ENCODE peak calls at places on chromosomes 2 and 18, in seven cellular contexts. One of them, this sample, is unnamed.

GRCh38 chr2:209933499-209934458 is 68.7 kb upstream of the RPE start:
- DNase-seq in cardiac muscle cell: no peak
- DNase-seq in pancreas: no peak
- DNase-seq in IMR-90: peak; percentile 75
- DNase-seq in tibial artery: no peak
- DNase-seq in CD8-positive, alpha-beta T cell: no peak
- DNase-seq in psoas muscle: no peak
- DNase-seq in this sample: no peak

GRCh38 chr2:42804338-42804737 is 12.0 kb upstream of the HAAO start:
- DNase-seq in cardiac muscle cell: no peak
- DNase-seq in CD8-positive, alpha-beta T cell: no peak
- DNase-seq in IMR-90: peak; percentile 65
- DNase-seq in pancreas: no peak
- DNase-seq in tibial artery: no peak
- DNase-seq in psoas muscle: no peak
- DNase-seq in this sample: no peak

GRCh38 chr2:128413718-128414341 is 95.2 kb upstream of the HS6ST1 start:
- DNase-seq in tibial artery: no peak
- DNase-seq in cardiac muscle cell: no peak
- DNase-seq in pancreas: no peak
- DNase-seq in CD8-positive, alpha-beta T cell: peak; percentile 32
- DNase-seq in IMR-90: no peak
- DNase-seq in psoas muscle: no peak
- DNase-seq in this sample: no peak

GRCh38 chr2:68110102-68110501 is 47.3 kb upstream of the C1D start:
- DNase-seq in tibial artery: no peak
- DNase-seq in pancreas: no peak
- DNase-seq in IMR-90: no peak
- DNase-seq in CD8-positive, alpha-beta T cell: no peak
- DNase-seq in cardiac muscle cell: no peak
- DNase-seq in psoas muscle: no peak
- DNase-seq in this sample: no peak

GRCh38 chr18:62446511-62446910 is 76.3 kb upstream of the ZCCHC2 start:
- DNase-seq in psoas muscle: no peak
- DNase-seq in IMR-90: no peak
- DNase-seq in tibial artery: no peak
- DNase-seq in pancreas: no peak
- DNase-seq in CD8-positive, alpha-beta T cell: no peak
- DNase-seq in cardiac muscle cell: no peak
- DNase-seq in this sample: no peak

GRCh38 chr2:124325667-124326425 is 300.8 kb downstream of the CNTNAP5 start:
- DNase-seq in psoas muscle: no peak
- DNase-seq in tibial artery: no peak
- DNase-seq in cardiac muscle cell: peak; percentile 11
- DNase-seq in pancreas: no peak
- DNase-seq in IMR-90: no peak
- DNase-seq in CD8-positive, alpha-beta T cell: no peak
- DNase-seq in this sample: no peak

GRCh38 chr18:45654677-45655076 is 39.4 kb downstream of the SLC14A2 start:
- DNase-seq in psoas muscle: no peak
- DNase-seq in pancreas: no peak
- DNase-seq in IMR-90: no peak
- DNase-seq in CD8-positive, alpha-beta T cell: peak; percentile 9
- DNase-seq in cardiac muscle cell: no peak
- DNase-seq in tibial artery: no peak
- DNase-seq in this sample: no peak

GRCh38 chr2:133424876-133425275 is 143.4 kb downstream of the NCKAP5 start:
- DNase-seq in cardiac muscle cell: no peak
- DNase-seq in CD8-positive, alpha-beta T cell: no peak
- DNase-seq in tibial artery: no peak
- DNase-seq in pancreas: no peak
- DNase-seq in IMR-90: peak; percentile 62
- DNase-seq in psoas muscle: no peak
- DNase-seq in this sample: no peak

GRCh38 chr2:234974501-234975385 is 22.9 kb downstream of the SH3BP4 start:
- DNase-seq in pancreas: peak; percentile 69
- DNase-seq in tibial artery: no peak
- DNase-seq in CD8-positive, alpha-beta T cell: no peak
- DNase-seq in psoas muscle: no peak
- DNase-seq in IMR-90: peak; percentile 74
- DNase-seq in cardiac muscle cell: peak; percentile 55
- DNase-seq in this sample: no peak

GRCh38 chr18:7809455-7809854 is 242.3 kb downstream of the PTPRM start:
- DNase-seq in cardiac muscle cell: no peak
- DNase-seq in tibial artery: no peak
- DNase-seq in pancreas: no peak
- DNase-seq in psoas muscle: no peak
- DNase-seq in IMR-90: no peak
- DNase-seq in CD8-positive, alpha-beta T cell: no peak
- DNase-seq in this sample: no peak

GRCh38 chr2:212147921-212148513 is 390.6 kb downstream of the ERBB4 start:
- DNase-seq in pancreas: no peak
- DNase-seq in CD8-positive, alpha-beta T cell: no peak
- DNase-seq in IMR-90: peak; percentile 1
- DNase-seq in psoas muscle: no peak
- DNase-seq in cardiac muscle cell: peak; percentile 19
- DNase-seq in tibial artery: no peak
- DNase-seq in this sample: no peak

GRCh38 chr2:36352024-36352398 is 3.6 kb upstream of the CRIM1 start:
- DNase-seq in pancreas: no peak
- DNase-seq in CD8-positive, alpha-beta T cell: no peak
- DNase-seq in cardiac muscle cell: peak; percentile 57
- DNase-seq in psoas muscle: no peak
- DNase-seq in tibial artery: no peak
- DNase-seq in IMR-90: peak; percentile 64
- DNase-seq in this sample: peak; percentile 22

GRCh38 chr2:219637842-219638185 is 10.4 kb downstream of the SLC4A3 start:
- DNase-seq in psoas muscle: no peak
- DNase-seq in CD8-positive, alpha-beta T cell: peak; percentile 42
- DNase-seq in pancreas: no peak
- DNase-seq in IMR-90: no peak
- DNase-seq in cardiac muscle cell: no peak
- DNase-seq in tibial artery: peak; percentile 13
- DNase-seq in this sample: no peak

GRCh38 chr2:120559401-120559800 is 176.3 kb upstream of the GLI2 start:
- DNase-seq in CD8-positive, alpha-beta T cell: no peak
- DNase-seq in IMR-90: peak; percentile 100
- DNase-seq in tibial artery: no peak
- DNase-seq in cardiac muscle cell: no peak
- DNase-seq in psoas muscle: no peak
- DNase-seq in pancreas: no peak
- DNase-seq in this sample: no peak

GRCh38 chr18:25056456-25056855 is 295.5 kb downstream of the ZNF521 start:
- DNase-seq in pancreas: no peak
- DNase-seq in tibial artery: no peak
- DNase-seq in IMR-90: no peak
- DNase-seq in cardiac muscle cell: no peak
- DNase-seq in psoas muscle: no peak
- DNase-seq in CD8-positive, alpha-beta T cell: no peak
- DNase-seq in this sample: no peak

GRCh38 chr18:79507546-79508480 is 112.1 kb downstream of the NFATC1 start:
- DNase-seq in cardiac muscle cell: no peak
- DNase-seq in tibial artery: peak; percentile 84
- DNase-seq in IMR-90: peak; percentile 41
- DNase-seq in psoas muscle: peak; percentile 78
- DNase-seq in CD8-positive, alpha-beta T cell: no peak
- DNase-seq in pancreas: no peak
- DNase-seq in this sample: peak; percentile 55

GRCh38 chr2:132651115-132652099 is 18.6 kb downstream of the LYPD1 start:
- DNase-seq in pancreas: no peak
- DNase-seq in cardiac muscle cell: peak; percentile 54
- DNase-seq in CD8-positive, alpha-beta T cell: no peak
- DNase-seq in tibial artery: no peak
- DNase-seq in psoas muscle: no peak
- DNase-seq in IMR-90: peak; percentile 71
- DNase-seq in this sample: no peak

GRCh38 chr18:49547701-49548100 is 14.2 kb upstream of the LIPG start:
- DNase-seq in IMR-90: no peak
- DNase-seq in psoas muscle: no peak
- DNase-seq in cardiac muscle cell: no peak
- DNase-seq in pancreas: no peak
- DNase-seq in tibial artery: no peak
- DNase-seq in CD8-positive, alpha-beta T cell: no peak
- DNase-seq in this sample: no peak

DNA sequence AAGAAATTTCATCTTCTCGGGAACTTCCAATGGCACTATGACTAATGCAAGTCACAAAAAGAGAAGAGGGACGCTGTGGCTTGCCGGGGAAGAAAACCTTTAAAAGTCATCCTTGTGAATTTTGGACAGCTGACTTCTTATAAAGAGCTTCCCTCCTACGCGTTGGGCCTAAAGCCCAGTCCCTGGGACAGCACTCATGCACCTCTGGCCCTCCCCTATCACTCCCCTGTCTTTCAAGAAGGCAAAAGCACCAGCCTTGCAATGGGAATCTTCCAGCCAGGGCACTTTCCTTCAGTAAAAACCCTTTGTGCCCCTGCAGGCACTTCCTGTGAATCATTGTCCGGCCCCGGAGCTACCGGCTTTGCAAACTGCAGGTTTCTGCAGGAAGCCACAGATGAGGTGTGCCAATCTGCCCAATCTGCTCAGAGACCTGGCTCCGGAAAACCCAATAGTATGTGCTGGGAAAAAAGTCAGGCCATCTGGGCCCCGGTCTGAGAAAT is 7.1 kb downstream of the MREG start:
- DNase-seq in CD8-positive, alpha-beta T cell: peak; percentile 65
- DNase-seq in psoas muscle: peak; percentile 23
- DNase-seq in pancreas: no peak
- DNase-seq in tibial artery: no peak
- DNase-seq in IMR-90: no peak
- DNase-seq in cardiac muscle cell: no peak
- DNase-seq in this sample: no peak
- TF ChIP-seq CTCF in CD8-positive, alpha-beta T cell: no peak
- TF ChIP-seq CTCF in psoas muscle: no peak
- TF ChIP-seq CTCF in pancreas: no peak
- TF ChIP-seq CTCF in tibial artery: no peak
- TF ChIP-seq CTCF in IMR-90: no peak
- TF ChIP-seq CTCF in cardiac muscle cell: no peak
- TF ChIP-seq CTCF in this sample: no peak

GRCh38 chr2:190365499-190366204 is 22.3 kb downstream of the INPP1 start:
- DNase-seq in IMR-90: no peak
- DNase-seq in CD8-positive, alpha-beta T cell: no peak
- DNase-seq in cardiac muscle cell: no peak
- DNase-seq in pancreas: no peak
- DNase-seq in tibial artery: no peak
- DNase-seq in psoas muscle: no peak
- DNase-seq in this sample: no peak

GRCh38 chr2:190366248-190366753 is 22.9 kb downstream of the INPP1 start:
- DNase-seq in psoas muscle: no peak
- DNase-seq in CD8-positive, alpha-beta T cell: no peak
- DNase-seq in cardiac muscle cell: no peak
- DNase-seq in tibial artery: no peak
- DNase-seq in IMR-90: no peak
- DNase-seq in pancreas: no peak
- DNase-seq in this sample: no peak

GRCh38 chr2:190367091-190367490 is 23.7 kb downstream of the INPP1 start:
- DNase-seq in tibial artery: no peak
- DNase-seq in psoas muscle: no peak
- DNase-seq in CD8-positive, alpha-beta T cell: no peak
- DNase-seq in cardiac muscle cell: no peak
- DNase-seq in IMR-90: no peak
- DNase-seq in pancreas: no peak
- DNase-seq in this sample: no peak

GRCh38 chr2:190369635-190370034 is 26.2 kb downstream of the INPP1 start:
- DNase-seq in pancreas: no peak
- DNase-seq in IMR-90: no peak
- DNase-seq in CD8-positive, alpha-beta T cell: no peak
- DNase-seq in tibial artery: no peak
- DNase-seq in cardiac muscle cell: no peak
- DNase-seq in psoas muscle: no peak
- DNase-seq in this sample: no peak
- H3K27me3 ChIP-seq in pancreas: no peaks in the 10 kb centered on the region
- H3K27me3 ChIP-seq in IMR-90: no peaks in the 10 kb centered on the region
- H3K27me3 ChIP-seq in CD8-positive, alpha-beta T cell: no peaks in the 10 kb centered on the region
- H3K27me3 ChIP-seq in tibial artery: no peaks in the 10 kb centered on the region
- H3K27me3 ChIP-seq in cardiac muscle cell: peaks cover 22% of the 10 kb centered on the region
- H3K27me3 ChIP-seq in psoas muscle: no peaks in the 10 kb centered on the region
- H3K27me3 ChIP-seq in this sample: no peaks in the 10 kb centered on the region

GRCh38 chr2:170320948-170321347 is 143.0 kb downstream of the MYO3B start:
- DNase-seq in IMR-90: no peak
- DNase-seq in psoas muscle: no peak
- DNase-seq in cardiac muscle cell: no peak
- DNase-seq in CD8-positive, alpha-beta T cell: no peak
- DNase-seq in tibial artery: no peak
- DNase-seq in pancreas: no peak
- DNase-seq in this sample: no peak

GRCh38 chr2:170323743-170324142 is 145.8 kb downstream of the MYO3B start:
- DNase-seq in pancreas: no peak
- DNase-seq in cardiac muscle cell: no peak
- DNase-seq in CD8-positive, alpha-beta T cell: no peak
- DNase-seq in IMR-90: no peak
- DNase-seq in tibial artery: no peak
- DNase-seq in psoas muscle: no peak
- DNase-seq in this sample: no peak

GRCh38 chr2:170321526-170321925 is 143.6 kb downstream of the MYO3B start:
- DNase-seq in pancreas: no peak
- DNase-seq in IMR-90: no peak
- DNase-seq in tibial artery: no peak
- DNase-seq in cardiac muscle cell: no peak
- DNase-seq in psoas muscle: no peak
- DNase-seq in CD8-positive, alpha-beta T cell: no peak
- DNase-seq in this sample: no peak

DNA sequence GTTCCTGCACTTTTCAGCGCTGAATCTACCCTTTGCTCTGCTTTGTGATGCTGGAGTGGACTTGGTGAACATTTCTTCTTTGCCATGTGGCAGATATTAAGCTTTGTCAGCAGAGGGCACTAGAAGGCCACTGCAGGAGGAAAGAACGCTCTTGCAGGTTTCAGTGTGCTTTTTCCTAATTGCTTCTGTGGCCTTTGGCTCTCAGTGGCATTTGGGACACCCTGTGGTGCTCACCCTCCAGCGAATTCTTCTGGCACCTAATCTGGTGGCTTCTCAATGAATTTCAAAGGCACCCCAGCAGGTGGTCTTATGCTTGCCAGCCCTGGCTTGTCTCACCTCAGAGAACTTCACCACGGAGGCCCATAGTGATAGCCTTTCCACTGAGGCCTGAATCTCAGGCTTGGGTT is 146.7 kb downstream of the MYO3B start:
- DNase-seq in psoas muscle: no peak
- DNase-seq in tibial artery: no peak
- DNase-seq in IMR-90: peak; percentile 37
- DNase-seq in pancreas: no peak
- DNase-seq in CD8-positive, alpha-beta T cell: no peak
- DNase-seq in cardiac muscle cell: peak; percentile 67
- DNase-seq in this sample: peak; percentile 4
- TF ChIP-seq CTCF in psoas muscle: peak; percentile 52
- TF ChIP-seq CTCF in tibial artery: peak; percentile 38
- TF ChIP-seq CTCF in IMR-90: peak; percentile 60
- TF ChIP-seq CTCF in pancreas: peak; percentile 43
- TF ChIP-seq CTCF in CD8-positive, alpha-beta T cell: peak; percentile 46
- TF ChIP-seq CTCF in cardiac muscle cell: peak; percentile 73
- TF ChIP-seq CTCF in this sample: peak; percentile 63

DNA sequence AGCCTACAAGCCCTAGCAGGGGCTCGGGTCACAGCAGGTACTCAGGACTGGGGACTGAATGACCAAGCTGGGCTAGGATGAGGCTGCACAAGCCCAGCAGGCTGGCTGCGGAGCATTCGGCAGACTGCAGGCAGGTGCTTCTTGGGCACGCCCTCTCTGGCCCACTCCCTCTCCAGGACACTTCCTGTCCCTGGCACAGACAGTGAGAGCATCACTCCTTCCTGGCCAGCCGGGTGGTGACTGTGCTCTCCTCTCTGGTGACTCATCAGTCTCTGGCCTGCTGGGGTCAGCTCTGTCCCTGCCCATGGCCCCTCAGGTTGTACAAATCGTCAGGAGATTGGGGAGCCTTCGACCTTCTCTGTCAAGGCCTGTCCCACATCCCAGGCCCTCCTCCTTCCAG is 22.5 kb downstream of the C1QL2 start:
- DNase-seq in pancreas: no peak
- DNase-seq in cardiac muscle cell: no peak
- DNase-seq in psoas muscle: no peak
- DNase-seq in CD8-positive, alpha-beta T cell: no peak
- DNase-seq in tibial artery: no peak
- DNase-seq in IMR-90: no peak
- DNase-seq in this sample: no peak
- H3K27me3 ChIP-seq in pancreas: no peaks in the 10 kb centered on the region
- H3K27me3 ChIP-seq in cardiac muscle cell: peaks cover 15% of the 10 kb centered on the region
- H3K27me3 ChIP-seq in psoas muscle: peaks cover 3% of the 10 kb centered on the region
- H3K27me3 ChIP-seq in CD8-positive, alpha-beta T cell: no peaks in the 10 kb centered on the region
- H3K27me3 ChIP-seq in tibial artery: peaks cover 23% of the 10 kb centered on the region
- H3K27me3 ChIP-seq in IMR-90: peaks cover 8% of the 10 kb centered on the region
- H3K27me3 ChIP-seq in this sample: peaks cover 24% of the 10 kb centered on the region